ENCODE peak calls at places on chromosomes 3 and 15, in five cellular contexts. X is H1, H is IMR-90, S is mesendoderm, J is mesenchymal stem cell. P is an unnamed sample.

GRCh38 chr3:150069158-150069536 is 98.5 kb upstream of the PFN2 start:
- DNase-seq in X (no peak), H (peak), S (no peak), J (no peak), P (no peak)

GRCh38 chr15:34012461-34013028 is 26.5 kb downstream of the AVEN start:
- DNase-seq in X (no peak), H (no peak), S (no peak), J (no peak), P (no peak)

GRCh38 chr3:134079111-134079531 is 49.4 kb upstream of the SLCO2A1 start:
- DNase-seq in X (no peak), H (no peak), S (no peak), J (no peak), P (no peak)

GRCh38 chr3:37041546-37042195 is 48.4 kb downstream of the MLH1 start:
- DNase-seq in X (no peak), H (peak), S (no peak), J (no peak), P (no peak)

GRCh38 chr15:71379893-71380292 is 264.6 kb downstream of the THSD4 start:
- DNase-seq in X (no peak), H (peak), S (no peak), J (no peak), P (no peak)

GRCh38 chr3:70754314-70754713 is 441.9 kb upstream of the MDFIC2 start:
- DNase-seq in X (no peak), H (peak), S (no peak), J (no peak), P (no peak)

GRCh38 chr3:17740703-17741102 is 1.7 kb downstream of the TBC1D5 start:
- DNase-seq in X (no peak), H (peak), S (peak), J (peak), P (no peak)

GRCh38 chr15:67241132-67241855 is 13.2 kb downstream of the AAGAB start:
- DNase-seq in X (no peak), H (no peak), S (peak), J (no peak), P (no peak)

GRCh38 chr15:55799287-55800212 is 56.6 kb upstream of the PRTG start:
- DNase-seq in X (no peak), H (peak), S (peak), J (peak), P (peak)

GRCh38 chr15:52040167-52040900 is 21.3 kb downstream of the MAPK6 start:
- DNase-seq in X (no peak), H (peak), S (no peak), J (peak), P (no peak)

GRCh38 chr3:56869157-56869889 is 67.6 kb upstream of the ARHGEF3 start:
- DNase-seq in X (no peak), H (peak), S (no peak), J (peak), P (no peak)

GRCh38 chr15:22933641-22934061 is 46.5 kb downstream of the CYFIP1 start:
- DNase-seq in X (no peak), H (peak), S (no peak), J (no peak), P (no peak)

DNA sequence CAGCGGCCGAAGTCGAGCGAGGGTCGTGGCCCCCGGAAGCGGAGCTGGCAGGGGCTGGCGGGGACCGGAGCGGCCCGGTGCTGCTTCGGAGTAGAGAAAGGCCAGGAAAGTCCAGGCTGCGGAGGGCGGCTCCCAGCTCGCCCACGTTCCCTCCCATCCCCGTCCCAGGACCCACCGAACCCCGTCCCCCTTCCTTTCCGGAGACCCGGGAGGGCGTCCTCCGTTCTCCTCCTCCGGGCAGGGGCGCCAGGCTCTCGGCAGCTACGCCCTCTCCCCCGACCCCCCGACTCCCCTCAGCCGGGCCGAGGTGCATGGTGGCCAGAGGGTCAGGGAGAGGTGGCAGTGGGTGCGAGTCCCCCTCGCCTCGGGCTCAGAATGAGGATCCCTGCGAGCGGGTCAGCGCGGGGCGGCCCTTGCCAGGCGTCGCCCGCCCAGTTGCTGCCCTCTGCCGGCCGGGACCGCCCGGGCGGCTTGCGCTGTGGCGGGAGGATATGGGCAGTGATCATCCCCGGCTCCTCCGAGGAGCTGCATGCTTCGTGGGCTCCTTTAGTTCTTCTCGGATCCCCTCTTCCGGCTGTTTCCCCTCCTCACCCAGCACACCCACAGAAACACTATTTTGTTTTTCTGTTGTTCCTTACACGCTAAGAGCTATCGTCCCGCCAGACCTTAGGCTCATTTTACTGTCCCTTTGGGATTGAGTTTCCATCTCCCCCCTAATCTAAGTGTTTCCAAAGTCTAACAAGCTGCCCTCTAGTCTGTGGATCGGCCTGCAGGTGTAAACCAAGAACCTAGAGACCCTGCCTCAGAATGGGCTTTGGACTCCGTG is 744 bp upstream of the ALDH1A2 start:
- DNase-seq in X (no peak), H (peak), S (peak), J (peak), P (peak)
- H2BK15ac ChIP-seq in X (no peak), H (no peak), S (no peak), J (no peak), P (no peak)

DNA sequence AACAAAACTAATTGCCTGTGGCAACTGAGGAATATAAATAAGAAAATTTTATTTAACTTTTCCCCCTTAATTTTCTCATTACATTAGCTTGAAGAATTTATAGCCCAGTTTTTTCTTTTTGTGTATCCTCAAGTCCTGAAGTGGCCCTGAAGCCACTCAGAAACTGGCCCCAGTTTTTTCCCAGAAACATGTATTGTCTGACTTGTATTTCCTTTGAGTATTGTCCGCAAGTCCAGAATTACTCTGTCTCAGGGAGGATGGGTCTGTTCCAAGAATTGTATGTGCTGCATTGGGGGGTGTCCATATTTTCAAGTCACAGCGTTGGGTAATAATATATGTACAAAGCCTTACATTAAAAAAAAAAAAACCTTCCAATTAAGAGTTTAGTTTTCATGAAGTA is 149.7 kb upstream of the IL12A start:
- DNase-seq in X (no peak), H (no peak), S (no peak), J (no peak), P (no peak)
- H2BK5ac ChIP-seq in X (no peak), H (no peak), S (no peak), J (no peak), P (no peak)

DNA sequence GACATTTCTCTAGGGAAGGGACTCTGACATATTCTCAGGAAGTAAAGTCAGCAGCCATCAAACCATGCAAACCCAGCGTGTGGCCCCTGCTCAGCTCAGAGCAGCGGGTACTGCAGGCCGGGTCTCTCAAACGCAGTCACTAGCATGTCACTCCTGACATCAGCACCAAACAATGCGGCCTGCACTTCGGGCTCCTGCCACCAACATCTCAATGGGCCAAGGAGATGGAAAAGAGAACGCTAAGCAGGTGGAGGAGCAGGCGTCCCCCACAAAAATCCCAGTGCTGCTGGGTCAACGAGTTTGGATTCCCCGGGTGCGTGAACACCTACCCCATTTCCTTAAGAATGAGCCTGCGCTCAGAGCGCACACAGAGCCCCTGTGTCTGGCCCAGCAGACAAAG is 9.9 kb upstream of the SPTBN5 start:
- DNase-seq in X (no peak), H (no peak), S (peak), J (no peak), P (no peak)
- H2BK15ac ChIP-seq in X (no peak), H (no peak), S (no peak), J (no peak), P (no peak)

DNA sequence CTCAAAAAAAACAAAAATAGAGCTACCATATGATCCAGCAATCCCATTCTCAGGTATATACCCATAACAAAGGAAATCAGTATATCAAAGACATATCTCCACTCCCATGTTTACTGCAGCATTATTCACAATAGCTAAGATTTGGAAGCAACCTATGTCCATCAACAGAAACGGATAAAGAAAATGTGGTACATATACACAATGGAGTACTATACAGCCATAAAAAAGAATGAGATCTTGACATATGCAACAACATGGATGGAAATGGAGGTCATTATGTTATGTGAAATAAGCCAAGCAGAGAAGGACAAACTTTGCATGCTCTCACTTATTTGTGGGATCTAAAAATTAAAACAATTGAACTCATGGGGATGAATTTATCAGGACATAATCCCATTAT is 19.6 kb downstream of the PEAK1 start:
- DNase-seq in X (no peak), H (no peak), S (no peak), J (no peak), P (no peak)
- H2BK5ac ChIP-seq in X (no peak), H (no peak), S (no peak), J (no peak), P (no peak)